ENCODE peak calls at places on chromosomes 16 and 17, in six cellular contexts. R, S, N, V, Q and Z are unnamed samples. For H3K9me3, the result is how much of the 10 kb centered on the place peaks cover.

GRCh38 chr17:63405741-63406261 is 40.3 kb downstream of the CYB561 start:
- DNase-seq in V (peak), S (peak), N (peak), Q (peak), R (peak), Z (peak)

GRCh38 chr17:81500026-81500425 is 12.6 kb downstream of the ACTG1 start:
- DNase-seq in S (no peak), N (no peak), Q (no peak), V (peak), R (no peak), Z (no peak)

GRCh38 chr17:39527220-39527813 is 66.0 kb downstream of the CDK12 start:
- DNase-seq in V (peak), Q (no peak), R (no peak), S (peak), N (peak), Z (no peak)

GRCh38 chr16:531494-532125 is 4.1 kb downstream of the CAPN15 start:
- DNase-seq in V (no peak), Q (no peak), R (no peak), N (no peak), S (no peak), Z (no peak)

GRCh38 chr16:53224932-53225533 is 170.2 kb downstream of the CHD9 start:
- DNase-seq in R (no peak), V (no peak), S (peak), N (peak), Q (peak), Z (no peak)

GRCh38 chr16:62041401-62041800 is 5.2 kb upstream of the CDH8 start:
- DNase-seq in R (peak), S (peak), N (peak), V (peak), Q (peak), Z (peak)

GRCh38 chr16:47888734-47889133 is 267.1 kb downstream of the ABCC12 start:
- DNase-seq in V (no peak), R (no peak), Q (no peak), N (no peak), S (no peak), Z (no peak)

GRCh38 chr16:88482630-88483391 is 29.7 kb downstream of the ZFPM1 start:
- DNase-seq in R (no peak), V (peak), Q (no peak), N (no peak), S (no peak), Z (no peak)

GRCh38 chr17:48492401-48493298 is 38.2 kb downstream of the HOXB1 start:
- DNase-seq in V (peak), Q (peak), N (peak), R (peak), S (peak), Z (peak)

GRCh38 chr17:28267720-28268609 is 51.0 kb upstream of the TMEM97 start:
- DNase-seq in N (no peak), Q (no peak), V (no peak), R (no peak), S (no peak), Z (no peak)

GRCh38 chr16:88971371-88972097 is 5.5 kb downstream of the CBFA2T3 start:
- DNase-seq in R (no peak), S (no peak), N (no peak), Q (no peak), V (no peak), Z (no peak)

GRCh38 chr17:69634844-69635243 is 220.3 kb downstream of the MAP2K6 start:
- DNase-seq in V (no peak), N (no peak), S (no peak), Q (no peak), R (no peak), Z (no peak)

GRCh38 chr16:19595043-19595767 is 39.7 kb downstream of the VPS35L start:
- DNase-seq in V (no peak), Q (peak), R (peak), S (peak), N (no peak), Z (no peak)

GRCh38 chr17:35086164-35086563 is 22.7 kb upstream of the RFFL start:
- DNase-seq in R (no peak), N (no peak), V (no peak), Q (no peak), S (no peak), Z (no peak)

GRCh38 chr17:65017375-65017774 is 39.2 kb downstream of the GNA13 start:
- DNase-seq in N (no peak), R (no peak), S (peak), V (peak), Q (peak), Z (peak)

GRCh38 chr16:88696441-88696840 is 9.8 kb downstream of the RNF166 start:
- DNase-seq in N (no peak), Q (no peak), S (no peak), V (no peak), R (no peak), Z (no peak)

GRCh38 chr17:76139801-76140660 is 1.0 kb downstream of the FOXJ1 start:
- DNase-seq in R (no peak), N (no peak), V (peak), S (peak), Q (no peak), Z (peak)
- H3K4me3 ChIP-seq in R (no peak), N (no peak), V (peak), S (no peak), Q (no peak), Z (no peak)

GRCh38 chr17:71412803-71413202 is 708.0 kb upstream of the SOX9 start:
- DNase-seq in R (peak), Q (peak), V (no peak), S (peak), N (peak), Z (peak)
- H3K4me2 ChIP-seq in R (peak), Q (peak), V (no peak), S (peak), N (no peak), Z (no peak)

DNA sequence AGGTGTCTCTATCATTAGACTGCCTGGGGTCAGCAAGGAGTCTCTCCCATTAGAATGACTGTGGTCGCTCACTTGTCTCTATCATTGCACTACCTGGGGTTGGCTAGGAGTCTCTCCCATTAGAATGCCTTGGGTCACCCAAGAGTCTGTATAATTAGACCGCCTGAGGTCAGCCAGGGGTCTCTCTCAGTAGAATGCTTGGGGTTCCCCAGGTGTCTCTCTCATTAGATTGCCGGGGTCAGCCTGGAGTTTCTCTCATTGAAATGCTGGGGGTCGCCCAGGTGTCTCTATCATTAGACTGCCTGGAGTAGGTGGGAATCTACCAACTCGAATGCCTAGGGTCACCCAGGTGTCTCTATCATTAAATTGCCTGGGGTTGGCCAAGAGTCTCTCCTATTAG is 2231.6 kb downstream of the TP53TG3F start:
- DNase-seq in S (no peak), R (no peak), V (no peak), N (no peak), Q (no peak), Z (no peak)
- H3K9me3 ChIP-seq in S (under half), R (under half), V (under half), N (under half), Q (under half), Z (under half)

DNA sequence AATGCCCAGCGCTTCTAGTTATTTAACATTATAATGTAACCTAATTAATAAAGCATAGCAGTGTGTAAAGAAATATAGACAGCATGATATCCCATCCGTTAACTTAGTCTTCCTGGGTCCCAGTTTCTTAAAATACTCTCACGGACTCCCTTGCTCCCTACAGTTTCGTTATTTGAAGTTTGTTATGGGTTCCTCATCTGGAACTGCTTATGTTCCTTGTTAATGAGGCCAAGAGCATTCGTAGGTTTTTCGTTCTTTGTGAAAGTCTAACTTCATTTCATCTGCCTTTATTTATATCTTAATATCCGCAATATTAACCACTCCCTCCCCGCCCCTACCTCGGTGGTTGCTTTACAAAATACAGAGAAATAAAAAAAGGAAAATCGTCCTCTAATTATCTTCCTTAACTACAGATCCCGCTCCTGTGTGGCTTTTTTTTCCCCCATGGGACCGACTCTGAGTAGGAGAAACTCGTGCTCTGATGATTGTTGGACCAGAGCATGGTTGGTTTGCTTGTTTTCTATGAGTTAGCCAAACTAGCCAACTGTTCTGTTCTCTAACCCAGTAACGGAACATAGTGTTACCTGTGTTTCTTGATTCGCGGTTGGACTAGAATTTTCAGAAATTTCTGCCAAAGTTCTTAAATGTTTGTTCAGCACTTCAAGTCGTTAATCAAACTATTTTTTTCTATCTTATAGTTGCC is 873 bp downstream of the ADPRM start:
- DNase-seq in N (peak), S (peak), Q (peak), V (no peak), R (peak), Z (no peak)
- H3K4me3 ChIP-seq in N (peak), S (peak), Q (peak), V (peak), R (peak), Z (peak)